ENCODE peak calls at places on chromosomes 7 and 10, in eight cellular contexts. A is WERI-Rb-1; C is activated naive CD4-positive, alpha-beta T cell; K is hypothalamus; B is amniotic epithelial cell; N is HCEC 1CT; M is LNCaP clone FGC; T is NCI-H1092 treated with DMSO at 0.1 percent for 48 hours. P is an unnamed sample.

GRCh38 chr10:11176746-11177145 is 159.1 kb downstream of the CELF2 start:
- DNase-seq in B (no peak), K (no peak), T (no peak), C (no peak), N (no peak), A (no peak), M (no peak), P (no peak)

GRCh38 chr10:7153750-7154149 is 257.1 kb downstream of the SFMBT2 start:
- DNase-seq in T (no peak), K (no peak), C (no peak), M (no peak), A (no peak), N (peak), B (peak), P (peak)

GRCh38 chr10:11301571-11302111 is 284.0 kb downstream of the CELF2 start:
- DNase-seq in C (no peak), T (no peak), M (no peak), N (no peak), B (no peak), A (no peak), K (no peak), P (no peak)

GRCh38 chr10:26486304-26486703 is 48.2 kb downstream of the APBB1IP start:
- DNase-seq in T (no peak), C (no peak), M (no peak), A (no peak), B (peak), K (no peak), N (no peak), P (peak)

GRCh38 chr10:6310977-6311376 is 108.2 kb downstream of the PFKFB3 start:
- DNase-seq in C (no peak), T (no peak), A (no peak), N (no peak), B (no peak), K (no peak), M (no peak), P (no peak)

GRCh38 chr7:7702826-7703225 is 15.6 kb downstream of the RPA3 start:
- DNase-seq in T (peak), A (no peak), B (no peak), K (no peak), C (no peak), N (no peak), M (no peak), P (peak)

GRCh38 chr7:7944619-7945282 is 23.8 kb upstream of the GLCCI1 start:
- DNase-seq in K (no peak), A (peak), B (no peak), M (no peak), T (no peak), C (peak), N (no peak), P (no peak)

GRCh38 chr10:78199019-78199418 is 165.4 kb downstream of the RPS24 start:
- DNase-seq in K (no peak), C (no peak), B (no peak), N (no peak), M (no peak), T (peak), A (peak), P (no peak)

P was measured in foreskin fibroblast.